ENCODE peak calls at places on chromosome 16, in four cellular contexts. One of them, this sample, is unnamed.

GRCh38 chr16:6132121-6132520 is 1034.5 kb upstream of the EEF2KMT start:
- DNase-seq in body of pancreas: no peak
- DNase-seq in adrenal gland: no peak
- DNase-seq in NB4: no peak
- DNase-seq in this sample: no peak

GRCh38 chr16:77171750-77172635 is 19.0 kb upstream of the MON1B start:
- DNase-seq in adrenal gland: peak; percentile 45
- DNase-seq in NB4: peak; percentile 69
- DNase-seq in body of pancreas: peak; percentile 13
- DNase-seq in this sample: peak; percentile 44

GRCh38 chr16:9012848-9013507 is 49.3 kb upstream of the USP7 start:
- DNase-seq in adrenal gland: no peak
- DNase-seq in body of pancreas: no peak
- DNase-seq in NB4: no peak
- DNase-seq in this sample: peak; percentile 16

GRCh38 chr16:17469742-17470001 is 1.1 kb downstream of the XYLT1 start:
- DNase-seq in NB4: no peak
- DNase-seq in adrenal gland: no peak
- DNase-seq in body of pancreas: no peak
- DNase-seq in this sample: no peak

GRCh38 chr16:82091225-82091624 is 56.2 kb downstream of the HSD17B2 start:
- DNase-seq in body of pancreas: no peak
- DNase-seq in NB4: no peak
- DNase-seq in adrenal gland: no peak
- DNase-seq in this sample: no peak

GRCh38 chr16:78478267-78478821 is 378.9 kb downstream of the WWOX start:
- DNase-seq in adrenal gland: no peak
- DNase-seq in NB4: no peak
- DNase-seq in body of pancreas: no peak
- DNase-seq in this sample: no peak

GRCh38 chr16:53789159-53789558 is 85.2 kb downstream of the FTO start:
- DNase-seq in adrenal gland: no peak
- DNase-seq in body of pancreas: no peak
- DNase-seq in NB4: no peak
- DNase-seq in this sample: no peak

GRCh38 chr16:49528035-49528434 is 154.4 kb downstream of the C16orf78 start:
- DNase-seq in body of pancreas: no peak
- DNase-seq in adrenal gland: no peak
- DNase-seq in NB4: no peak
- DNase-seq in this sample: no peak

GRCh38 chr16:50121721-50122445 is 31.2 kb upstream of the TENT4B start:
- DNase-seq in body of pancreas: peak; percentile 10
- DNase-seq in NB4: no peak
- DNase-seq in adrenal gland: no peak
- DNase-seq in this sample: no peak

GRCh38 chr16:85729452-85729851 is 21.4 kb downstream of the C16orf74 start:
- DNase-seq in adrenal gland: no peak
- DNase-seq in body of pancreas: no peak
- DNase-seq in NB4: no peak
- DNase-seq in this sample: no peak

GRCh38 chr16:1782408-1783247 is at the start of the genes NUBP2 and SPSB3:
- DNase-seq in NB4: peak; percentile 99
- DNase-seq in body of pancreas: peak; percentile 100
- DNase-seq in adrenal gland: peak; percentile 100
- DNase-seq in this sample: peak; percentile 100
- TF ChIP-seq POLR2A in NB4: peak; percentile 35
- TF ChIP-seq POLR2A in body of pancreas: peak; percentile 62
- TF ChIP-seq POLR2A in adrenal gland: peak; percentile 75
- TF ChIP-seq POLR2A in this sample: peak; percentile 70

GRCh38 chr16:80536246-80536645 is 4.5 kb upstream of the DYNLRB2 start:
- DNase-seq in body of pancreas: no peak
- DNase-seq in NB4: no peak
- DNase-seq in adrenal gland: no peak
- DNase-seq in this sample: peak; percentile 18

GRCh38 chr16:80543162-80543561 is 2.4 kb downstream of the DYNLRB2 start:
- DNase-seq in adrenal gland: no peak
- DNase-seq in NB4: no peak
- DNase-seq in body of pancreas: no peak
- DNase-seq in this sample: no peak

GRCh38 chr16:80544326-80544725 is 3.5 kb downstream of the DYNLRB2 start:
- DNase-seq in adrenal gland: no peak
- DNase-seq in NB4: no peak
- DNase-seq in body of pancreas: no peak
- DNase-seq in this sample: no peak

GRCh38 chr16:80541306-80541694 is 507 bp downstream of the DYNLRB2 start:
- DNase-seq in body of pancreas: no peak
- DNase-seq in NB4: no peak
- DNase-seq in adrenal gland: no peak
- DNase-seq in this sample: no peak

DNA sequence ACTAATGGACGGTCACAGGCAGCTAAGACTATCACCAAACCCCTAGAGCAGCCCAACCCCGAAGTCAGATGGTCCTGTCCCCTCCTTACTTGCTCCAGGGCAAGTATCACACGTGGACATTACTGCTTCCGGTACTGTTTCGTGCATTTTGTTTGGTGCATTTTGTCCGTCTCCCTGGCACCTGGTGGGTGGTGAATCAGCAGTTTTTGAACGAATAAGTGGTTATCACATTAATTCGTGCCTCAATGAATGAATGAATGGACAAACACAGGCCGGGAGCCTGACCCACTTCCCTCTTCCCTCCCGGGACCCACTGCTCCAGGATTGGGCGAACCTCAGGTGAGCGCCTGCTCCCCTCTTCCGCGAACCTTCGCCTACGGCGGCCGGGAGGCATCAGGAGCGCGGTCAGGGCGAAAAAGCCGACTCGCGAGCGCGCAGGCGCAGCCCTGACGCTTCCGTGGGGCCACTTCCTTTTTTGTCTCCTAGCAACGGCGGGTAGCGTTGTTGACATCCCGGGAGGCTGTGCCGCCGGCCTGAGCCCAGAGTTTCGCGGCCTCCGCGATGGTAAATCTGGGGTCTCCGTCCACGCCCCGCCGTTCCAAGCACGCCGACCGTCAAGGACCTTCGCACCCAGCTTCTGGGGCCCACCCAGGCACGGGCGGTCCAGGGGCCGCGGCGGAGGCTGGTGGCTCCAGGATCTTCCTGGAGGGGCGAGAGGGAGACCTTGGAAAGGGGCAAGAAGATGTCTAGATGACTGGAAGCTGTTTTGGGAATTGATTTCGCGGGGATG is at the start of gene DYNLRB2:
- DNase-seq in adrenal gland: peak; percentile 94
- DNase-seq in NB4: no peak
- DNase-seq in body of pancreas: peak; percentile 96
- DNase-seq in this sample: peak; percentile 93
- TF ChIP-seq POLR2A in adrenal gland: no peak
- TF ChIP-seq POLR2A in NB4: no peak
- TF ChIP-seq POLR2A in body of pancreas: peak; percentile 65
- TF ChIP-seq POLR2A in this sample: peak; percentile 82

DNA sequence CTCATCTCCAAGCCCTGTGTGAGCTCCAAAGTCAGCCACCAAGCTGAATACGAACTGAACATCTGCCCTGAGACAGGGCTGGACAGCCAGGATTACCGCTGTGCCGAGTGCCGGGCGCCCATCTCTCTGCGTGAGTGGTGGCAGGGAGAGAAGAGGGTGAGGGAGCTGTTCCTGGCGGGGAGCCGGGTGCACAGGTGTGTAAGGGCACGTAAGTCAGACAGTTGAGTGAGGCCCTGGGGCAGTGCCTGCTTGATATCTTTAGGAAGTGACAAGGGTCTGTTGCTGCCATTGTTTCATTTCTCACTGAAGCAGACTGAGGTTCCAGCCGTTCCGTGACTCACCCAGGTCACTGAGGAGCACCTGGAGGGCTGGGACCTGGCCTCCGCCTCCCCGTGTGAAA is 12.4 kb downstream of the DEF8 start:
- DNase-seq in adrenal gland: no peak
- DNase-seq in NB4: no peak
- DNase-seq in body of pancreas: peak; percentile 68
- DNase-seq in this sample: no peak
- TF ChIP-seq POLR2A in adrenal gland: no peak
- TF ChIP-seq POLR2A in NB4: no peak
- TF ChIP-seq POLR2A in body of pancreas: no peak
- TF ChIP-seq POLR2A in this sample: no peak

GRCh38 chr16:14629612-14629918 is 495 bp downstream of the PARN start:
- DNase-seq in adrenal gland: no peak
- DNase-seq in body of pancreas: no peak
- DNase-seq in NB4: no peak
- DNase-seq in this sample: no peak

GRCh38 chr16:14629919-14630619 is at the start of gene PARN:
- DNase-seq in NB4: peak; percentile 97
- DNase-seq in body of pancreas: peak; percentile 99
- DNase-seq in adrenal gland: peak; percentile 98
- DNase-seq in this sample: peak; percentile 99

GRCh38 chr16:14627088-14627487 is 3.0 kb downstream of the PARN start:
- DNase-seq in NB4: no peak
- DNase-seq in adrenal gland: no peak
- DNase-seq in body of pancreas: no peak
- DNase-seq in this sample: no peak

GRCh38 chr16:14632693-14633569 is at the start of gene BFAR:
- DNase-seq in body of pancreas: peak; percentile 99
- DNase-seq in NB4: peak; percentile 98
- DNase-seq in adrenal gland: peak; percentile 99
- DNase-seq in this sample: peak; percentile 97

DNA sequence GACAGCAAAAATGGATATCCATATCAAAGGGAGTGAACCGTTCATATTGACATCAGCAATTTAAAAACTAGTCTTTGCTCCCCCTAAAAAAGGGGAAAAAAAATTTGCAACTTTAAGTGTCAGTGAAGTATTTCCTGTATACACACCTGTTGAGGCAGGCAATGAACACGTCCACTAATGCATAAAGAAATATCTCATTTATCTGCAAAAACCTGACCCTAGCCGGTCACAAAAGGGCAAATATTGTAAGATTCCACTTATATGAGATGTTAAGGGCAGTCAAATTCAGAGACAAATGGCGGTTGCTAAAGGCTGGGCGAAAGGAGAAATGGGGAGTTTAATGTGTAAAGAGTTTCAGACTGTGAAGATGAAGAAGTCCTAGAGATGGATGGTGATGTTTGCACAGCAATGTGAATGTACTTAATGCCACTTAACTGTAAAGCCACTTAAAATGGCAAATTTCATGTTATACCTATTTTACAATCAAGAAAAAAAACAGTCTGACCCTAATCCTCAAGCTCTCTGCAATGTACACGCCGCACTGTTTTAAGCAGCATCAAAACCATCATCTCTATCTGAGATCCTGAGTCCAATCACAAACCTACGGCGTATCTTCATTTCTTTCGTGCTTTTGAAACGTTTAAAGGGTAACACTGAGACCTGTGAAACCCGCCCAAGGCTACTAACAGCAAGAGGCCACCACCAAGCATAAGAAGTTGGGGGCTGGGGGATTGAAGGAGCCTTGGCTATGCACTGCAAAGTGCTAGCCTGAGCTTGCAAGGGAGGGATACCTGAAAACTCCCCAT is 1.1 kb downstream of the PARN start:
- DNase-seq in adrenal gland: no peak
- DNase-seq in body of pancreas: no peak
- DNase-seq in NB4: no peak
- DNase-seq in this sample: peak; percentile 67
- TF ChIP-seq POLR2A in adrenal gland: no peak
- TF ChIP-seq POLR2A in body of pancreas: no peak
- TF ChIP-seq POLR2A in NB4: no peak
- TF ChIP-seq POLR2A in this sample: no peak

DNA sequence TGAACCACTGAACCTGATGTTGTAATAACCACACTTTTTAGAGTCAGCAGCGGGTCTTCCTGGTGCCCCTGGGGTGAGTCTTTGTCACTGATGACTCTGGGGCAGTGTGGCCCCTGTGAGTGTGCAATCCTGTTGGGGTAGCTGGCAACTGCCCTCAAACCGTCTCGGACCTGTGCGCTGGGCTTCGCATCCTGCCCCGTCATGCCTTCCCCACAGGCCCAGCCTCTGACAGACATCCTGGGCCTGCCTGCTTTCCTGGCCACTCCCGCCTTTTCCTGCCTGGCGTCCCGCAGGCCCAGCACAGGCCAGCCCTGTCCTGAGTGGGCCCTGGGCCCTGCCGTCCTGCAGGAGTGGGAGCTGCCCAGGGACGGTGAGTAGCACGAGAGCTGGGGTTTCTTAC is 50.2 kb upstream of the CAPN15 start:
- DNase-seq in body of pancreas: no peak
- DNase-seq in NB4: peak; percentile 80
- DNase-seq in adrenal gland: no peak
- DNase-seq in this sample: no peak
- TF ChIP-seq POLR2A in body of pancreas: no peak
- TF ChIP-seq POLR2A in NB4: no peak
- TF ChIP-seq POLR2A in adrenal gland: no peak
- TF ChIP-seq POLR2A in this sample: no peak

DNA sequence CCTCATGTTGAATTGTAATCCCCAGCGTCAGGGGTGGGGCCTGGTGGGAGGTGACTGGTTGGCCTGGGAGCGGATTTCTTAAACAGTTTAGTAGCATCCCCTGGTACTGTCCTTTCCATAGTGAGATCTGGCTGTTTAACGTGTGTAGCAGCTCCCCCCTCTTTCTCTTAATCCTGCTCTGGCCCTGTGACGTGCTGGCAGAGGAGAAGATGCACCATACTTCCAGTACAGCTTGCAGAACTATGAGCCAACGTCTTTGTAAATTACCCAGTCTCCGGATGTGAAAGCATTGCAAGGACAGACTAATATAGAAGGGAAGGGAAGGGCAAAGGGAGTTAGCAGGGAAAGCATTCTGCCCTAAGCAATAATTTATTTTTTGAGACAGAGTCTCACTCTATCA is 83.9 kb downstream of the RMI2 start:
- DNase-seq in adrenal gland: no peak
- DNase-seq in NB4: no peak
- DNase-seq in body of pancreas: no peak
- DNase-seq in this sample: no peak
- TF ChIP-seq POLR2A in adrenal gland: no peak
- TF ChIP-seq POLR2A in NB4: no peak
- TF ChIP-seq POLR2A in body of pancreas: no peak
- TF ChIP-seq POLR2A in this sample: no peak

DNA sequence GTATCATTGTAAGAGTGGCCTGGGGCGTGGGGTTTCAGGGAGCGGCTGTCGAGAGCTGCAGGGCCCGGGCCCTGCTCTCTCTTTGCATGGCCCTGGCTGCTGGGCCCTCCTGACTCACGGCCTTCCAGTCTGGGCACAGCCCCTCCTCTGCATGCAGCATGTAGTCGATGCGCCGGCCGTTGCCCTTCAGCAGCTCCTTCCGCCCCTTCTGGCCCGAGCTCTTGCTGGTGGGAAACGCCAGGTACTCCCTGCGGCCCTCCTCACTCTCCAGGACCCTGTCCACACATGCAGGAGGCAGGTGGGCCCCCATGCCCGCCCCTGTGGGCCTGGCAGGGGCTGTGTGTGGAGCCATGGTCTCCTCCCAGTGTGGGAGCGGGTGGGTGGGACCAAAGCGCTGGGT is 50.7 kb downstream of the PRMT7 start:
- DNase-seq in body of pancreas: no peak
- DNase-seq in NB4: no peak
- DNase-seq in adrenal gland: no peak
- DNase-seq in this sample: no peak
- TF ChIP-seq POLR2A in body of pancreas: no peak
- TF ChIP-seq POLR2A in NB4: no peak
- TF ChIP-seq POLR2A in adrenal gland: no peak
- TF ChIP-seq POLR2A in this sample: no peak

This sample was measured in erythroblast.